ENCODE peak calls at places on chromosomes 3 and 15, in seven cellular contexts. T is NCI-H69; E is testis; V is activated naive CD4-positive, alpha-beta T cell treated with anti-CD3 and anti-CD28 coated beads for 36 hours; A is H1; U is GF-D8; O is KG1. C is an unnamed sample.

GRCh38 chr15:99340347-99340746 is 89.1 kb downstream of the LRRC28 start:
- DNase-seq in T (no peak), E (no peak), V (no peak), A (no peak), U (no peak), O (no peak), C (no peak)

GRCh38 chr3:67819447-67819846 is 165.0 kb upstream of the SUCLG2 start:
- DNase-seq in T (peak; percentile 47), E (peak; percentile 18), V (peak; percentile 37), A (no peak), U (no peak), O (no peak), C (no peak)

GRCh38 chr3:114313426-114313825 is 19.6 kb downstream of the TIGIT start:
- DNase-seq in T (no peak), E (no peak), V (no peak), A (no peak), U (no peak), O (no peak), C (no peak)

GRCh38 chr15:65146438-65146837 is 12.8 kb upstream of the PDCD7 start:
- DNase-seq in T (no peak), E (no peak), V (no peak), A (no peak), U (no peak), O (no peak), C (no peak)

GRCh38 chr3:144770813-144771400 is 799.3 kb downstream of the DIPK2A start:
- DNase-seq in T (peak; percentile 26), E (no peak), V (no peak), A (no peak), U (no peak), O (no peak), C (no peak)

GRCh38 chr15:73387507-73388255 is 18.9 kb upstream of the HCN4 start:
- DNase-seq in T (no peak), E (no peak), V (no peak), A (no peak), U (no peak), O (no peak), C (no peak)

GRCh38 chr15:45496658-45497057 is 25.9 kb downstream of the SLC30A4 start:
- DNase-seq in T (no peak), E (no peak), V (no peak), A (no peak), U (no peak), O (no peak), C (no peak)

GRCh38 chr15:67829647-67830504 is 4.6 kb downstream of the SKOR1 start:
- DNase-seq in T (no peak), E (no peak), V (no peak), A (no peak), U (no peak), O (no peak), C (no peak)

GRCh38 chr3:137343283-137343682 is 385.5 kb downstream of the IL20RB start:
- DNase-seq in T (no peak), E (no peak), V (no peak), A (no peak), U (no peak), O (no peak), C (no peak)

GRCh38 chr3:188472331-188472730 is 318.4 kb downstream of the LPP start:
- DNase-seq in T (no peak), E (no peak), V (no peak), A (no peak), U (no peak), O (no peak), C (no peak)

GRCh38 chr3:62065985-62066693 is 307.2 kb downstream of the FEZF2 start:
- DNase-seq in T (peak; percentile 52), E (no peak), V (no peak), A (no peak), U (no peak), O (no peak), C (no peak)

GRCh38 chr15:36294359-36294758 is 285.1 kb upstream of the CDIN1 start:
- DNase-seq in T (peak; percentile 95), E (no peak), V (no peak), A (no peak), U (no peak), O (no peak), C (no peak)

GRCh38 chr15:45660231-45660979 is 25.6 kb downstream of the SQOR start:
- DNase-seq in T (no peak), E (no peak), V (no peak), A (no peak), U (no peak), O (no peak), C (no peak)

GRCh38 chr3:7876741-7877297 is 624.8 kb upstream of the LMCD1 start:
- DNase-seq in T (peak; percentile 35), E (no peak), V (peak; percentile 41), A (no peak), U (no peak), O (no peak), C (no peak)

GRCh38 chr3:131795382-131796085 is 239.3 kb downstream of the CPNE4 start:
- DNase-seq in T (peak; percentile 35), E (no peak), V (no peak), A (no peak), U (no peak), O (no peak), C (no peak)